ENCODE peak calls at places on chromosomes 13 and 19, in seven cellular contexts. P is CD8-positive, alpha-beta memory T cell; M is body of pancreas; K is kidney; R is MV-4-11; Y is NCI-H1092; W is GOT3. L is an unnamed sample.

GRCh38 chr19:5397804-5398692 is 57.2 kb upstream of the ZNRF4 start:
- DNase-seq in M (no peak), P (no peak), R (no peak), K (no peak), W (no peak), Y (no peak), L (no peak)

GRCh38 chr13:114134111-114134943 is 1.9 kb upstream of the RASA3 start:
- DNase-seq in W (no peak), M (no peak), Y (peak; percentile 35), P (peak; percentile 62), K (peak; percentile 77), R (peak; percentile 51), L (no peak)

GRCh38 chr19:33297401-33298145 is 4.8 kb downstream of the CEBPA start:
- DNase-seq in Y (no peak), P (no peak), K (peak; percentile 37), M (no peak), W (no peak), R (no peak), L (no peak)

GRCh38 chr13:65964672-65965071 is 1265.5 kb downstream of the PCDH9 start:
- DNase-seq in R (no peak), W (no peak), K (no peak), P (no peak), M (no peak), Y (no peak), L (no peak)

GRCh38 chr13:37791699-37792098 is 77.9 kb downstream of the TRPC4 start:
- DNase-seq in M (no peak), W (no peak), P (no peak), Y (no peak), K (no peak), R (no peak), L (no peak)

GRCh38 chr19:13964776-13965175 is 12.5 kb downstream of the DCAF15 start:
- DNase-seq in R (no peak), W (no peak), K (no peak), P (no peak), Y (no peak), M (no peak), L (no peak)

GRCh38 chr19:38401148-38401547 is 1.7 kb upstream of the FAM98C start:
- DNase-seq in Y (no peak), M (no peak), W (no peak), P (no peak), K (no peak), R (no peak), L (peak; percentile 31)

GRCh38 chr19:29812080-29812880 is 489 bp downstream of the CCNE1 start:
- DNase-seq in K (peak; percentile 84), M (peak; percentile 21), Y (no peak), P (peak; percentile 53), R (no peak), W (no peak), L (no peak)

GRCh38 chr13:44052843-44053607 is 173.3 kb downstream of the LACC1 start:
- DNase-seq in M (peak; percentile 26), Y (no peak), R (no peak), P (no peak), W (no peak), K (no peak), L (no peak)

GRCh38 chr19:40356681-40357595 is 8.4 kb downstream of the PLD3 start:
- DNase-seq in M (no peak), R (no peak), K (no peak), W (no peak), P (no peak), Y (no peak), L (no peak)

GRCh38 chr19:8578642-8579265 is 1.5 kb upstream of the MYO1F start:
- DNase-seq in R (peak; percentile 76), Y (no peak), K (peak; percentile 88), M (peak; percentile 74), P (peak; percentile 84), W (peak; percentile 31), L (peak; percentile 10)

GRCh38 chr13:111559612-111560423 is 239.4 kb downstream of the TEX29 start:
- DNase-seq in K (peak; percentile 40), M (no peak), P (no peak), Y (peak; percentile 31), W (no peak), R (no peak), L (no peak)

GRCh38 chr19:54728167-54728566 is 3.9 kb downstream of the KIR3DL3 start:
- DNase-seq in R (no peak), M (no peak), K (no peak), P (no peak), Y (no peak), W (no peak), L (no peak)

GRCh38 chr19:34345934-34346333 is 19.1 kb upstream of the GPI start:
- DNase-seq in M (peak; percentile 63), K (no peak), Y (peak; percentile 23), W (peak; percentile 7), P (peak; percentile 75), R (peak; percentile 53), L (peak; percentile 31)

GRCh38 chr19:31350693-31351211 is 1.5 kb upstream of the TSHZ3 start:
- DNase-seq in P (no peak), Y (no peak), W (no peak), M (peak; percentile 55), R (no peak), K (peak; percentile 84), L (no peak)

GRCh38 chr19:33698576-33699435 is 77.1 kb downstream of the CHST8 start:
- DNase-seq in P (peak; percentile 16), W (no peak), M (no peak), Y (no peak), K (peak; percentile 54), R (no peak), L (no peak)

GRCh38 chr13:70107125-70107497 is 515 bp upstream of the ATXN8OS start:
- DNase-seq in R (no peak), K (no peak), Y (peak; percentile 36), W (no peak), M (peak; percentile 11), P (no peak), L (no peak)

GRCh38 chr19:34120846-34121639 is 51.3 kb upstream of the LSM14A start:
- DNase-seq in Y (no peak), W (no peak), M (no peak), K (no peak), P (peak; percentile 65), R (peak; percentile 65), L (no peak)

GRCh38 chr19:40337107-40337506 is 11.1 kb downstream of the C19orf47 start:
- DNase-seq in P (no peak), W (no peak), Y (no peak), R (no peak), M (no peak), K (no peak), L (no peak)

GRCh38 chr19:45636275-45636674 is 2.9 kb downstream of the EML2 start:
- DNase-seq in P (no peak), W (no peak), Y (no peak), M (no peak), R (no peak), K (no peak), L (no peak)

GRCh38 chr13:98570929-98571372 is 6.0 kb downstream of the STK24 start:
- DNase-seq in M (no peak), K (no peak), P (peak; percentile 54), Y (no peak), W (no peak), R (peak; percentile 74), L (peak; percentile 64)

GRCh38 chr19:6313398-6313969 is 19.9 kb downstream of the ACER1 start:
- DNase-seq in P (no peak), W (no peak), Y (no peak), M (no peak), K (peak; percentile 5), R (no peak), L (no peak)

GRCh38 chr13:83829800-83830199 is 52.5 kb downstream of the SLITRK1 start:
- DNase-seq in Y (no peak), M (no peak), W (no peak), K (no peak), P (no peak), R (no peak), L (no peak)

GRCh38 chr19:17610384-17610783 is 54.9 kb downstream of the COLGALT1 start:
- DNase-seq in K (peak; percentile 18), Y (no peak), P (no peak), R (peak; percentile 54), W (no peak), M (no peak), L (no peak)

GRCh38 chr13:49446473-49446872 is 2.4 kb downstream of the SETDB2 start:
- DNase-seq in K (no peak), W (no peak), R (no peak), P (no peak), Y (no peak), M (no peak), L (no peak)

GRCh38 chr19:43759515-43759914 is 4.8 kb upstream of the SMG9 start:
- DNase-seq in R (peak; percentile 47), W (no peak), M (no peak), Y (no peak), K (no peak), P (no peak), L (peak; percentile 98)

GRCh38 chr13:32309812-32310706 is 5.1 kb downstream of the ZAR1L start:
- DNase-seq in M (no peak), R (peak; percentile 69), W (no peak), K (no peak), P (no peak), Y (peak; percentile 2), L (peak; percentile 38)

GRCh38 chr19:7870571-7871279 is 3.5 kb downstream of the PRR36 start:
- DNase-seq in M (peak; percentile 66), W (peak; percentile 21), R (peak; percentile 95), P (peak; percentile 75), Y (no peak), K (peak; percentile 86), L (peak; percentile 75)

GRCh38 chr13:112714772-112715569 is 25.1 kb downstream of the ATP11A start:
- DNase-seq in K (no peak), P (no peak), M (no peak), W (no peak), Y (no peak), R (peak; percentile 67), L (no peak)

GRCh38 chr19:30817965-30818364 is 445.8 kb downstream of the ZNF536 start:
- DNase-seq in W (no peak), R (no peak), M (no peak), P (no peak), Y (no peak), K (no peak), L (no peak)

GRCh38 chr19:50359432-50359818 is 6.0 kb downstream of the NAPSA start:
- DNase-seq in M (no peak), P (no peak), K (peak; percentile 65), W (no peak), Y (no peak), R (no peak), L (no peak)